ENCODE peak calls at places on chromosomes 11 and 22, in eight cellular contexts. Q is CD8-positive, alpha-beta T cell; C is MM.1S; L is spleen; S is heart left ventricle; E is GM23248; H is ovary; I is adipocyte. N is an unnamed sample.

GRCh38 chr11:12066056-12066798 is 44.2 kb upstream of the MICAL2 start:
- DNase-seq in I (peak; percentile 84), S (peak; percentile 54), L (no peak), C (no peak), E (peak; percentile 98), H (no peak), Q (no peak), N (no peak)

GRCh38 chr11:76073716-76074115 is 132.6 kb downstream of the WNT11 start:
- DNase-seq in I (peak; percentile 91), C (no peak), L (no peak), E (peak; percentile 84), H (no peak), S (no peak), Q (no peak), N (no peak)

GRCh38 chr22:46500201-46500600 is 37.2 kb downstream of the CELSR1 start:
- DNase-seq in I (no peak), Q (no peak), L (no peak), C (no peak), S (no peak), E (no peak), H (no peak), N (no peak)

GRCh38 chr11:116925050-116925449 is 87.6 kb upstream of the APOA1 start:
- DNase-seq in Q (no peak), E (no peak), S (no peak), H (no peak), L (peak; percentile 81), C (peak; percentile 83), I (no peak), N (peak; percentile 28)

GRCh38 chr11:69510471-69511357 is 29.3 kb downstream of the LINC01488 start:
- DNase-seq in S (no peak), E (peak; percentile 58), L (peak; percentile 32), H (no peak), C (no peak), Q (no peak), I (peak; percentile 23), N (no peak)

GRCh38 chr11:67482275-67482735 is 521 bp upstream of the AIP start:
- DNase-seq in E (no peak), C (no peak), S (no peak), Q (no peak), I (no peak), H (peak; percentile 50), L (no peak), N (no peak)

GRCh38 chr11:128302425-128303186 is 284.8 kb downstream of the ETS1 start:
- DNase-seq in E (no peak), I (no peak), C (peak; percentile 91), S (no peak), Q (peak; percentile 77), L (no peak), H (no peak), N (no peak)

GRCh38 chr11:82865841-82866240 is 34.4 kb downstream of the PRCP start:
- DNase-seq in C (no peak), H (no peak), Q (no peak), S (no peak), I (peak; percentile 19), L (no peak), E (peak; percentile 59), N (no peak)

GRCh38 chr22:45887202-45888131 is 89.5 kb downstream of the WNT7B start:
- DNase-seq in C (no peak), H (no peak), Q (no peak), L (peak; percentile 60), E (no peak), I (no peak), S (peak; percentile 16), N (peak; percentile 16)

GRCh38 chr22:29139965-29140782 is 65.5 kb upstream of the EMID1 start:
- DNase-seq in S (no peak), C (no peak), Q (no peak), E (peak; percentile 75), H (no peak), I (peak; percentile 90), L (no peak), N (no peak)

GRCh38 chr11:116647305-116648080 is 125.3 kb downstream of the BUD13 start:
- DNase-seq in S (no peak), Q (peak; percentile 25), L (no peak), E (no peak), I (no peak), H (no peak), C (no peak), N (no peak)

GRCh38 chr11:121625784-121626506 is 173.2 kb upstream of the SORL1-AS1 start:
- DNase-seq in S (no peak), L (no peak), C (no peak), H (no peak), I (peak; percentile 7), E (peak; percentile 23), Q (no peak), N (no peak)

GRCh38 chr11:45859661-45860140 is 12.4 kb downstream of the CRY2 start:
- DNase-seq in L (peak; percentile 89), E (peak; percentile 99), H (peak; percentile 95), C (no peak), S (peak; percentile 96), I (peak; percentile 97), Q (no peak), N (peak; percentile 94)

GRCh38 chr11:83918471-83918870 is 632.3 kb upstream of the CCDC90B start:
- DNase-seq in S (peak; percentile 56), C (no peak), E (no peak), Q (no peak), L (no peak), H (no peak), I (no peak), N (no peak)

GRCh38 chr11:124798991-124799383 is 1.2 kb downstream of the MSANTD2 start:
- DNase-seq in H (no peak), L (no peak), I (peak; percentile 67), Q (no peak), E (peak; percentile 72), C (peak; percentile 42), S (no peak), N (no peak)

GRCh38 chr11:73141031-73141308 is 1.1 kb downstream of the FCHSD2 start:
- DNase-seq in Q (no peak), I (peak; percentile 62), C (no peak), S (no peak), L (peak; percentile 91), E (peak; percentile 58), H (no peak), N (peak; percentile 31)

GRCh38 chr11:7300281-7300680 is 48.6 kb downstream of the SYT9 start:
- DNase-seq in E (no peak), I (no peak), H (no peak), Q (no peak), S (no peak), L (no peak), C (no peak), N (no peak)

DNA sequence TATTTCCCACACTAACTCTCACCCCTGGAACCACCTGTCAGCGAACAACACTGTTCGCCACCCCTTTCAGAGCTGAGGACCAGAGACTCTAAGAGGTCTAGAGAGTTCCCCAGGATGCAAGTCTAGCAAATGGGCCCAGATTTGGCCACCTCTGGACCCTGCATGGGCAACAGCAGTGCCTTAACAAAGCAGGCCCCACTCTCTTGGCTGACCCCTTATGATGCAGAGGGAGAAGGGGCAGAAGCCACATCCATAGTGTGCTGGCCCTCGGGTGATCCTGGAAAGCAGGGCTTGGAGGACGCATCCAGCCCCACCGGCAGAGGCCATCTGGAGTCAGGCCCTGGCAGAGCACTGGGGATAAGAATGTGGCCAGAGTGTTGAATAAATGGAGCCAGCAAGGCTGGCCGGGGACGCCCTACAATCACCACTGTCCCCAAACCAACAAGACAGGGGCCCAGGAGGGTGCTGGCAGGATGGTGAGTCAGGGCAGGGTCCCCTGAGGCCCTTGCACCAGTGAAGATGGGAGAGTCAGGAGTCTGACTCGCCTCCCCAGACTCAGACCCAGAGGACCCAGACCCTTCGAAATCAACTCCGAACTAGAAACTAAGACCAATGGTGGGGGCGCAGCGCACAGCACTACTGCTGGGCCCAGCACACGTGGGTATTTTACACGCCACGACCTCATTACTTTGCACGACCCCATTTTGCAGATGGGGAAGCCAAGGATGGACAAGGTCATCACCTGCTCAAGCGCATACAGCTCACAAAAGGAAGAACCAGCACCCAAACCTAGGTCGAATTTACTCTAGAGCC is 6.5 kb downstream of the CSNK1E start:
- DNase-seq in I (no peak), E (peak; percentile 57), Q (no peak), L (peak; percentile 70), C (no peak), S (no peak), H (no peak), N (no peak)
- H3K36me3 ChIP-seq in I (peaks cover 26% of the 10 kb centered on the region), E (peaks cover 14% of the 10 kb centered on the region), Q (no peaks in the 10 kb centered on the region), L (no peaks in the 10 kb centered on the region), C (no peaks in the 10 kb centered on the region), S (peaks cover 38% of the 10 kb centered on the region), H (no peaks in the 10 kb centered on the region), N (no peaks in the 10 kb centered on the region)

GRCh38 chr11:118623291-118623655 is 15.9 kb downstream of the PHLDB1 start:
- DNase-seq in I (peak; percentile 45), C (no peak), E (peak; percentile 61), H (no peak), L (peak; percentile 47), S (peak; percentile 65), Q (no peak), N (no peak)
- H3K4me1 ChIP-seq in I (peaks cover 66% of the 10 kb centered on the region), C (no peaks in the 10 kb centered on the region), E (peaks cover 58% of the 10 kb centered on the region), H (peaks cover 23% of the 10 kb centered on the region), L (peaks cover 35% of the 10 kb centered on the region), S (peaks cover 25% of the 10 kb centered on the region), Q (peaks cover 10% of the 10 kb centered on the region), N (peaks cover 12% of the 10 kb centered on the region)

GRCh38 chr22:40182231-40182835 is 4.6 kb downstream of the TNRC6B start:
- DNase-seq in E (peak; percentile 63), H (no peak), S (no peak), I (no peak), C (no peak), Q (no peak), L (no peak), N (no peak)

GRCh38 chr22:40179535-40179934 is 1.8 kb downstream of the TNRC6B start:
- DNase-seq in L (no peak), H (no peak), E (peak; percentile 35), Q (no peak), C (no peak), I (peak; percentile 39), S (no peak), N (no peak)

GRCh38 chr22:40181323-40181722 is 3.6 kb downstream of the TNRC6B start:
- DNase-seq in E (peak; percentile 29), I (no peak), C (no peak), L (no peak), Q (no peak), S (no peak), H (no peak), N (no peak)

GRCh38 chr22:40178417-40179409 is 988 bp downstream of the TNRC6B start:
- DNase-seq in E (peak; percentile 71), L (peak; percentile 77), H (no peak), Q (no peak), I (peak; percentile 71), C (peak; percentile 62), S (no peak), N (peak; percentile 59)

DNA sequence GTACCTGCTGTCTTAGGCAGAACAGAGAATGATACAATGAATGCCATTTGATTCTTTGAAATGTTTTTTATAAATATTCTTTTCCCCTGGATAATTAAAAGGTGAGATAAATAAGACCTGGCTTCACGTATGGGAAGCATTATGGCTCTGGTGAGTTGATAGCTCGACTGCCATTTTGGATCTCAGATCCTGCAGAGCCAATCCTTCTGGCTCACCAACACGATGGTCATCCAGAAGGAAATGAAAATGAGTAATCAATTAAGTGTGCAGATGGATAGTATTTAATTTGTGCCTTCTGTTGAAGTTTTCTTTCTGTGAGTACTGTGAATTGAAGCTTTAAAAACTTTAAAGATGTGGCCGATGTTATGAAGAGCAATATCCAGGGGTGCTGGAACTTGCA is 2.7 kb downstream of the TNRC6B start:
- DNase-seq in I (peak; percentile 25), C (no peak), E (peak; percentile 66), H (no peak), L (no peak), Q (no peak), S (no peak), N (no peak)
- H3K4me3 ChIP-seq in I (peak overlapping the region; percentile 94), C (peak overlapping the region; percentile 76), E (peak overlapping the region; percentile 100), H (no peak overlapping the region), L (no peak overlapping the region), Q (peak overlapping the region; percentile 7), S (peak overlapping the region; percentile 79), N (no peak overlapping the region)

GRCh38 chr11:130999992-131000770 is 83.9 kb upstream of the SNX19 start:
- DNase-seq in Q (no peak), E (peak; percentile 96), I (peak; percentile 93), C (no peak), H (no peak), L (no peak), S (no peak), N (no peak)
- H3K36me3 ChIP-seq in Q (no peaks in the 10 kb centered on the region), E (no peaks in the 10 kb centered on the region), I (no peaks in the 10 kb centered on the region), C (no peaks in the 10 kb centered on the region), H (no peaks in the 10 kb centered on the region), L (no peaks in the 10 kb centered on the region), S (no peaks in the 10 kb centered on the region), N (no peaks in the 10 kb centered on the region)

N was measured in mucosa of descending colon.